ENCODE peak calls at places on chromosomes 7 and 10, in nine cellular contexts. One of them, this sample, is unnamed.

GRCh38 chr7:14752301-14752700 is 150.2 kb downstream of the DGKB start:
- DNase-seq in H9: no peak
- DNase-seq in EH: no peak
- DNase-seq in prostate gland: no peak
- DNase-seq in GM12892: no peak
- DNase-seq in HCEC 1CT: no peak
- DNase-seq in stromal cell of bone marrow: no peak
- DNase-seq in stimulated activated CD8-positive, alpha-beta memory T cell treated with anti-CD3 and anti-CD28 coated beads, Interleukin-7, amount 100 ng/mL, for 48 hours: no peak
- DNase-seq in left ventricle myocardium inferior: no peak
- DNase-seq in this sample: no peak

GRCh38 chr10:99730026-99730425 is 1.9 kb downstream of the COX15 start:
- DNase-seq in stromal cell of bone marrow: no peak
- DNase-seq in left ventricle myocardium inferior: no peak
- DNase-seq in HCEC 1CT: peak
- DNase-seq in stimulated activated CD8-positive, alpha-beta memory T cell treated with anti-CD3 and anti-CD28 coated beads, Interleukin-7, amount 100 ng/mL, for 48 hours: no peak
- DNase-seq in prostate gland: no peak
- DNase-seq in GM12892: no peak
- DNase-seq in EH: peak
- DNase-seq in H9: no peak
- DNase-seq in this sample: no peak

GRCh38 chr7:24313777-24314176 is 29.8 kb downstream of the NPY start:
- DNase-seq in GM12892: no peak
- DNase-seq in stromal cell of bone marrow: no peak
- DNase-seq in HCEC 1CT: no peak
- DNase-seq in prostate gland: no peak
- DNase-seq in stimulated activated CD8-positive, alpha-beta memory T cell treated with anti-CD3 and anti-CD28 coated beads, Interleukin-7, amount 100 ng/mL, for 48 hours: no peak
- DNase-seq in left ventricle myocardium inferior: no peak
- DNase-seq in EH: no peak
- DNase-seq in H9: no peak
- DNase-seq in this sample: no peak

GRCh38 chr10:35425596-35425995 is 89.3 kb downstream of the CCNY start:
- DNase-seq in prostate gland: no peak
- DNase-seq in EH: peak
- DNase-seq in left ventricle myocardium inferior: no peak
- DNase-seq in GM12892: no peak
- DNase-seq in stromal cell of bone marrow: no peak
- DNase-seq in stimulated activated CD8-positive, alpha-beta memory T cell treated with anti-CD3 and anti-CD28 coated beads, Interleukin-7, amount 100 ng/mL, for 48 hours: no peak
- DNase-seq in H9: no peak
- DNase-seq in HCEC 1CT: peak
- DNase-seq in this sample: no peak

GRCh38 chr10:35294506-35294905 is 41.8 kb upstream of the CCNY start:
- DNase-seq in GM12892: no peak
- DNase-seq in EH: no peak
- DNase-seq in HCEC 1CT: no peak
- DNase-seq in stromal cell of bone marrow: no peak
- DNase-seq in prostate gland: no peak
- DNase-seq in left ventricle myocardium inferior: no peak
- DNase-seq in H9: no peak
- DNase-seq in stimulated activated CD8-positive, alpha-beta memory T cell treated with anti-CD3 and anti-CD28 coated beads, Interleukin-7, amount 100 ng/mL, for 48 hours: no peak
- DNase-seq in this sample: no peak

GRCh38 chr7:29748286-29749099 is 57.8 kb upstream of the WIPF3 start:
- DNase-seq in HCEC 1CT: peak
- DNase-seq in H9: no peak
- DNase-seq in stimulated activated CD8-positive, alpha-beta memory T cell treated with anti-CD3 and anti-CD28 coated beads, Interleukin-7, amount 100 ng/mL, for 48 hours: no peak
- DNase-seq in stromal cell of bone marrow: peak
- DNase-seq in GM12892: no peak
- DNase-seq in EH: peak
- DNase-seq in left ventricle myocardium inferior: no peak
- DNase-seq in prostate gland: no peak
- DNase-seq in this sample: no peak

GRCh38 chr10:90326498-90327267 is 531.2 kb downstream of the HTR7 start:
- DNase-seq in prostate gland: no peak
- DNase-seq in EH: peak
- DNase-seq in left ventricle myocardium inferior: no peak
- DNase-seq in GM12892: no peak
- DNase-seq in HCEC 1CT: peak
- DNase-seq in stromal cell of bone marrow: peak
- DNase-seq in stimulated activated CD8-positive, alpha-beta memory T cell treated with anti-CD3 and anti-CD28 coated beads, Interleukin-7, amount 100 ng/mL, for 48 hours: no peak
- DNase-seq in H9: no peak
- DNase-seq in this sample: no peak

GRCh38 chr10:119263966-119264621 is 56.7 kb downstream of the GRK5 start:
- DNase-seq in left ventricle myocardium inferior: no peak
- DNase-seq in H9: no peak
- DNase-seq in prostate gland: no peak
- DNase-seq in GM12892: no peak
- DNase-seq in HCEC 1CT: no peak
- DNase-seq in stimulated activated CD8-positive, alpha-beta memory T cell treated with anti-CD3 and anti-CD28 coated beads, Interleukin-7, amount 100 ng/mL, for 48 hours: no peak
- DNase-seq in EH: no peak
- DNase-seq in stromal cell of bone marrow: no peak
- DNase-seq in this sample: no peak

GRCh38 chr7:55212838-55213237 is 152.3 kb upstream of the LANCL2 start:
- DNase-seq in stromal cell of bone marrow: no peak
- DNase-seq in EH: peak
- DNase-seq in H9: no peak
- DNase-seq in prostate gland: no peak
- DNase-seq in stimulated activated CD8-positive, alpha-beta memory T cell treated with anti-CD3 and anti-CD28 coated beads, Interleukin-7, amount 100 ng/mL, for 48 hours: no peak
- DNase-seq in HCEC 1CT: no peak
- DNase-seq in GM12892: no peak
- DNase-seq in left ventricle myocardium inferior: no peak
- DNase-seq in this sample: no peak

GRCh38 chr7:2993868-2994267 is 49.8 kb downstream of the CARD11 start:
- DNase-seq in HCEC 1CT: no peak
- DNase-seq in prostate gland: peak
- DNase-seq in left ventricle myocardium inferior: no peak
- DNase-seq in stimulated activated CD8-positive, alpha-beta memory T cell treated with anti-CD3 and anti-CD28 coated beads, Interleukin-7, amount 100 ng/mL, for 48 hours: no peak
- DNase-seq in H9: no peak
- DNase-seq in GM12892: no peak
- DNase-seq in EH: no peak
- DNase-seq in stromal cell of bone marrow: no peak
- DNase-seq in this sample: no peak

GRCh38 chr7:86932038-86932512 is 127.4 kb downstream of the ELAPOR2 start:
- DNase-seq in HCEC 1CT: peak
- DNase-seq in EH: peak
- DNase-seq in stimulated activated CD8-positive, alpha-beta memory T cell treated with anti-CD3 and anti-CD28 coated beads, Interleukin-7, amount 100 ng/mL, for 48 hours: no peak
- DNase-seq in H9: no peak
- DNase-seq in stromal cell of bone marrow: peak
- DNase-seq in prostate gland: no peak
- DNase-seq in GM12892: no peak
- DNase-seq in left ventricle myocardium inferior: no peak
- DNase-seq in this sample: no peak

GRCh38 chr7:2646680-2647571 is 15.1 kb downstream of the TTYH3 start:
- DNase-seq in left ventricle myocardium inferior: no peak
- DNase-seq in stromal cell of bone marrow: no peak
- DNase-seq in GM12892: no peak
- DNase-seq in prostate gland: no peak
- DNase-seq in HCEC 1CT: no peak
- DNase-seq in EH: no peak
- DNase-seq in stimulated activated CD8-positive, alpha-beta memory T cell treated with anti-CD3 and anti-CD28 coated beads, Interleukin-7, amount 100 ng/mL, for 48 hours: no peak
- DNase-seq in H9: peak
- DNase-seq in this sample: no peak

GRCh38 chr7:142885311-142886230 is at the start of gene TRPV6:
- DNase-seq in H9: peak
- DNase-seq in prostate gland: peak
- DNase-seq in left ventricle myocardium inferior: no peak
- DNase-seq in HCEC 1CT: no peak
- DNase-seq in stimulated activated CD8-positive, alpha-beta memory T cell treated with anti-CD3 and anti-CD28 coated beads, Interleukin-7, amount 100 ng/mL, for 48 hours: no peak
- DNase-seq in stromal cell of bone marrow: no peak
- DNase-seq in GM12892: no peak
- DNase-seq in EH: no peak
- DNase-seq in this sample: no peak

GRCh38 chr7:153858335-153858734 is 193.9 kb upstream of the DPP6 start:
- DNase-seq in stimulated activated CD8-positive, alpha-beta memory T cell treated with anti-CD3 and anti-CD28 coated beads, Interleukin-7, amount 100 ng/mL, for 48 hours: no peak
- DNase-seq in prostate gland: no peak
- DNase-seq in stromal cell of bone marrow: peak
- DNase-seq in GM12892: no peak
- DNase-seq in H9: no peak
- DNase-seq in left ventricle myocardium inferior: no peak
- DNase-seq in EH: no peak
- DNase-seq in HCEC 1CT: no peak
- DNase-seq in this sample: no peak

GRCh38 chr7:18653381-18654155 is 158.0 kb downstream of the HDAC9 start:
- DNase-seq in EH: peak
- DNase-seq in H9: no peak
- DNase-seq in stimulated activated CD8-positive, alpha-beta memory T cell treated with anti-CD3 and anti-CD28 coated beads, Interleukin-7, amount 100 ng/mL, for 48 hours: no peak
- DNase-seq in GM12892: no peak
- DNase-seq in HCEC 1CT: no peak
- DNase-seq in left ventricle myocardium inferior: no peak
- DNase-seq in stromal cell of bone marrow: no peak
- DNase-seq in prostate gland: no peak
- DNase-seq in this sample: no peak

GRCh38 chr7:95012001-95012400 is 104.6 kb downstream of the PPP1R9A start:
- DNase-seq in HCEC 1CT: no peak
- DNase-seq in prostate gland: no peak
- DNase-seq in H9: no peak
- DNase-seq in left ventricle myocardium inferior: no peak
- DNase-seq in stimulated activated CD8-positive, alpha-beta memory T cell treated with anti-CD3 and anti-CD28 coated beads, Interleukin-7, amount 100 ng/mL, for 48 hours: no peak
- DNase-seq in GM12892: no peak
- DNase-seq in EH: no peak
- DNase-seq in stromal cell of bone marrow: no peak
- DNase-seq in this sample: no peak

GRCh38 chr10:71232089-71232998 is 20.0 kb downstream of the UNC5B start:
- DNase-seq in HCEC 1CT: no peak
- DNase-seq in prostate gland: peak
- DNase-seq in GM12892: no peak
- DNase-seq in H9: no peak
- DNase-seq in left ventricle myocardium inferior: peak
- DNase-seq in stromal cell of bone marrow: peak
- DNase-seq in stimulated activated CD8-positive, alpha-beta memory T cell treated with anti-CD3 and anti-CD28 coated beads, Interleukin-7, amount 100 ng/mL, for 48 hours: no peak
- DNase-seq in EH: no peak
- DNase-seq in this sample: no peak

This sample was measured in D721Med.